ENCODE peak calls at places on chromosomes 16 and 17, in seven cellular contexts. K is stomach, L is iPS DF 6.9, O is HL-60, F is pancreas, I is fibroblast of lung, T is caudate nucleus. C is an unnamed sample.

GRCh38 chr17:82385559-82386255 is 14.1 kb downstream of the UTS2R start:
- DNase-seq in K (no peak), L (no peak), O (no peak), F (no peak), I (no peak), T (no peak), C (no peak)

GRCh38 chr16:16938980-16939379 is 531.8 kb downstream of the XYLT1 start:
- DNase-seq in K (no peak), L (no peak), O (no peak), F (no peak), I (no peak), T (no peak), C (no peak)

GRCh38 chr17:81814748-81815645 is 11.0 kb downstream of the GCGR start:
- DNase-seq in K (no peak), L (no peak), O (no peak), F (no peak), I (no peak), T (no peak), C (no peak)

GRCh38 chr17:76051571-76051970 is 20.7 kb downstream of the SRP68 start:
- DNase-seq in K (no peak), L (no peak), O (no peak), F (no peak), I (no peak), T (no peak), C (no peak)

GRCh38 chr17:2594657-2595085 is 1.2 kb downstream of the PAFAH1B1 start:
- DNase-seq in K (no peak), L (no peak), O (no peak), F (no peak), I (no peak), T (peak), C (no peak)

GRCh38 chr16:9934723-9935508 is 247.3 kb downstream of the GRIN2A start:
- DNase-seq in K (no peak), L (no peak), O (no peak), F (no peak), I (no peak), T (no peak), C (no peak)

GRCh38 chr17:2054262-2054739 is 602 bp upstream of the HIC1 start:
- DNase-seq in K (no peak), L (no peak), O (no peak), F (no peak), I (peak), T (no peak), C (peak)

GRCh38 chr17:2695243-2695960 is 16.2 kb downstream of the CLUH start:
- DNase-seq in K (peak), L (no peak), O (no peak), F (peak), I (no peak), T (no peak), C (peak)

GRCh38 chr16:67278773-67279295 is 498 bp upstream of the PLEKHG4 start:
- DNase-seq in K (no peak), L (no peak), O (peak), F (no peak), I (no peak), T (no peak), C (no peak)

GRCh38 chr16:69329369-69330285 is 761 bp downstream of the PDF start:
- DNase-seq in K (no peak), L (no peak), O (no peak), F (peak), I (peak), T (no peak), C (no peak)

GRCh38 chr17:4375039-4375748 is 8.7 kb upstream of the UBE2G1 start:
- DNase-seq in K (no peak), L (no peak), O (no peak), F (no peak), I (no peak), T (no peak), C (no peak)

GRCh38 chr17:75514299-75515228 is 773 bp downstream of the CASKIN2 start:
- DNase-seq in K (no peak), L (no peak), O (no peak), F (peak), I (no peak), T (no peak), C (no peak)

GRCh38 chr17:9403207-9403606 is 172.4 kb downstream of the STX8 start:
- DNase-seq in K (no peak), L (no peak), O (no peak), F (no peak), I (no peak), T (no peak), C (no peak)

GRCh38 chr17:3529817-3530741 is 27.5 kb downstream of the TRPV3 start:
- DNase-seq in K (no peak), L (no peak), O (no peak), F (no peak), I (peak), T (no peak), C (peak)

GRCh38 chr17:15261818-15262290 is 3.3 kb downstream of the PMP22 start:
- DNase-seq in K (no peak), L (no peak), O (no peak), F (no peak), I (peak), T (peak), C (no peak)

GRCh38 chr17:75864448-75864871 is 9.3 kb upstream of the WBP2 start:
- DNase-seq in K (peak), L (no peak), O (peak), F (no peak), I (peak), T (no peak), C (peak)

GRCh38 chr17:76820039-76820438 is 48.2 kb upstream of the MGAT5B start:
- DNase-seq in K (no peak), L (no peak), O (peak), F (no peak), I (no peak), T (no peak), C (no peak)

GRCh38 chr17:72696156-72696555 is 396.3 kb downstream of the SLC39A11 start:
- DNase-seq in K (no peak), L (no peak), O (no peak), F (no peak), I (no peak), T (no peak), C (no peak)

GRCh38 chr17:76404976-76405563 is 20.7 kb downstream of the SPHK1 start:
- DNase-seq in K (peak), L (no peak), O (no peak), F (no peak), I (peak), T (no peak), C (no peak)

GRCh38 chr17:45381001-45381400 is 51.7 kb downstream of the ARHGAP27 start:
- DNase-seq in K (peak), L (no peak), O (no peak), F (no peak), I (peak), T (no peak), C (no peak)

GRCh38 chr17:6248061-6248460 is 177.9 kb downstream of the WSCD1 start:
- DNase-seq in K (no peak), L (no peak), O (no peak), F (no peak), I (no peak), T (no peak), C (no peak)

GRCh38 chr17:45662432-45662831 is 121.7 kb upstream of the CRHR1 start:
- DNase-seq in K (no peak), L (no peak), O (no peak), F (no peak), I (no peak), T (no peak), C (no peak)

DNA sequence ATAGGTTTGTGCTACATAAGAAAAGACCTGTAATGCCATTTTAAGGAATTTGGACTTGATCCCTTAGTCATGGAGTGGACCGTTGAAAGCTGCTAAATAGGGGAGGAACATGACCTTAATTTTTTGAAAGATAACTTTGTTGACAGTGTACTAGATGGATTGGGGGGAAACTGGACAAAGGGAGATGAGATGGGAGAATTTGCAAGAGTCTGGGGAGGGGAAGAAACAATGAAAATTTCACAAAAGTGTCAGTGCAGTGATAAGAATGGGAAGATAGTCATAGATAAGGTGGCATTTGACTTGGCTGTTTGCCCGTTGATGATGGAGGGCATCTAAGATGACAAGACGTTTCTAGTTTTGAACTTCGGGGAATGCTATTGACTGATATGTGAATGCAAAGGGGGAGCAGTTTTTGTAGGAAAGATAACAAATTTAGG is 22.3 kb upstream of the KRT10 start:
- DNase-seq in K (no peak), L (no peak), O (no peak), F (no peak), I (no peak), T (no peak), C (no peak)
- H3K27ac ChIP-seq in K (no peak), L (no peak), O (no peak), F (no peak), I (no peak), T (no peak), C (no peak)

GRCh38 chr17:66689192-66689591 is 145.7 kb upstream of the CACNG5 start:
- DNase-seq in K (no peak), L (no peak), O (no peak), F (no peak), I (no peak), T (no peak), C (no peak)
- H3K27ac ChIP-seq in K (no peak), L (no peak), O (no peak), F (no peak), I (no peak), T (peak), C (no peak)

DNA sequence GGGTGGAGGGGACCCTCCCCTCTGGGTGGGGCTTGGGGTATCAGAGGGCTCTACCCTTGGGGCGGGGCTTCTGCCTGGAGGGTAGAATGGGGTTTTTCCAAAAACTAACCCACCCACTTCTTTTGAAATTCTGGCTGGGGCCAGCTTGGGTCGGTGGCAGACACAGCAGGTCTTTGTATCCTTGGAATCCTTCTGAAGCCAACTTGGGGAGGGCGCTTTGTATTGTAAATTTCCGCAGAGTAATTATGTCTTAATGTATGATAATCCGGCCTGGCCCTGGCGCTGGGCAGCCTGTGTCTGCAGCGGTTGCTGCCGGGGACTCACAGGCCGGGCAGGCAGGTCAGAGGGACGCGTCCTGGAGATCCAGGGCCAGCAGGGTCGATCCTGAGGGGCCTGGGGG is 33.9 kb upstream of the GSE1 start:
- DNase-seq in K (no peak), L (peak), O (no peak), F (no peak), I (no peak), T (no peak), C (no peak)
- H3K27ac ChIP-seq in K (no peak), L (no peak), O (no peak), F (no peak), I (no peak), T (no peak), C (no peak)

GRCh38 chr17:78777886-78778285 is 4.2 kb downstream of the CYTH1 start:
- DNase-seq in K (no peak), L (no peak), O (no peak), F (no peak), I (no peak), T (no peak), C (no peak)

GRCh38 chr17:78769200-78769773 is 12.8 kb downstream of the CYTH1 start:
- DNase-seq in K (no peak), L (no peak), O (no peak), F (no peak), I (no peak), T (no peak), C (no peak)

GRCh38 chr17:78771758-78772382 is 10.2 kb downstream of the CYTH1 start:
- DNase-seq in K (no peak), L (no peak), O (no peak), F (no peak), I (no peak), T (no peak), C (no peak)

GRCh38 chr17:78774956-78775571 is 7.0 kb downstream of the CYTH1 start:
- DNase-seq in K (no peak), L (no peak), O (peak), F (no peak), I (no peak), T (no peak), C (no peak)

DNA sequence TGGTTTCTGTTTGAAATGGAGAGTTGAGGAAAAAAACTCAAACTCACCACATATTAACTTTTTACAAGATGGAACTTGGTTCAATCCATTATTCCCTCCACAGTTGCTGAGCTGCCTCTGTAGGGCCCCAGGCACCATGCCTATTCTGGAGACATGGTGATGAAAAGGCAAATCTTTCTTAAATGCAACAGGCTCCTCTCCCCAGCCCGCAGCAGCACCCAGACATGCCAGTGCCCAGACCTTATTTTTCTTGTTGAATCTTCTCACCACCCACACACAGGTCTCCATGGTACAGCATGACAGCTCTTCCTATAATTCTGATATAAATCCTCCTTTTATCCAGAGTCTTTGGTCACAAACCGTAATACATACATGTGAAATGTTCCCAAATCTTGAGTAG is 7.6 kb downstream of the CYTH1 start:
- DNase-seq in K (no peak), L (no peak), O (no peak), F (no peak), I (no peak), T (no peak), C (no peak)
- H3K27ac ChIP-seq in K (peak), L (no peak), O (peak), F (no peak), I (no peak), T (no peak), C (peak)

GRCh38 chr17:42386784-42387183 is 1.5 kb downstream of the STAT3 start:
- DNase-seq in K (no peak), L (no peak), O (no peak), F (no peak), I (no peak), T (no peak), C (no peak)
- H3K27ac ChIP-seq in K (peak), L (no peak), O (peak), F (peak), I (peak), T (peak), C (peak)